ENCODE peak calls at places on chromosomes 3 and 15, in eight cellular contexts. F, P, A, S, Q, V, H and M are unnamed samples.
A peak's percentile ranks its signal among the peaks of the same experiment; 100 is the strongest.

GRCh38 chr3:53046171-53047170 is 598 bp upstream of the SFMBT1 start:
- DNase-seq in P (peak; percentile 85), A (peak; percentile 54), S (peak; percentile 92), Q (peak; percentile 76), F (peak; percentile 63), V (peak; percentile 47), H (peak; percentile 93), M (peak; percentile 73)

GRCh38 chr3:52897130-52898109 is at the start of gene STIMATE:
- DNase-seq in H (peak; percentile 98), A (peak; percentile 90), S (peak; percentile 96), F (peak; percentile 86), Q (peak; percentile 91), P (peak; percentile 97), V (peak; percentile 83), M (peak; percentile 95)

GRCh38 chr3:112560330-112560729 is 1.4 kb downstream of the ATG3 start:
- DNase-seq in A (no peak), V (no peak), P (no peak), H (no peak), F (no peak), S (no peak), Q (no peak), M (no peak)

GRCh38 chr3:142087676-142088075 is 61.7 kb downstream of the TFDP2 start:
- DNase-seq in A (no peak), F (no peak), V (no peak), H (no peak), Q (no peak), P (no peak), S (no peak), M (no peak)

GRCh38 chr3:176961916-176962315 is 235.4 kb downstream of the TBL1XR1 start:
- DNase-seq in H (no peak), F (no peak), A (no peak), V (no peak), P (no peak), Q (no peak), S (no peak), M (no peak)

GRCh38 chr15:74821091-74821789 is 5.2 kb upstream of the CPLX3 start:
- DNase-seq in P (no peak), A (no peak), Q (no peak), H (no peak), S (peak; percentile 65), F (no peak), V (no peak), M (no peak)

GRCh38 chr15:75732809-75733451 is 20.3 kb upstream of the CSPG4 start:
- DNase-seq in Q (peak; percentile 78), P (peak; percentile 87), A (peak; percentile 75), F (peak; percentile 30), V (peak; percentile 82), H (peak; percentile 84), S (peak; percentile 96), M (peak; percentile 65)

GRCh38 chr3:161781381-161781780 is 284.8 kb downstream of the OTOL1 start:
- DNase-seq in A (no peak), P (no peak), F (no peak), H (no peak), V (no peak), Q (no peak), S (no peak), M (no peak)

GRCh38 chr3:10281951-10282350 is 10.8 kb downstream of the GHRL start:
- DNase-seq in S (no peak), Q (no peak), H (no peak), A (no peak), V (no peak), F (no peak), P (no peak), M (no peak)

GRCh38 chr15:89750560-89751542 is at the start of gene MESP1:
- DNase-seq in H (peak; percentile 98), Q (peak; percentile 95), S (peak; percentile 97), V (peak; percentile 92), A (peak; percentile 92), F (peak; percentile 84), P (peak; percentile 98), M (peak; percentile 97)

GRCh38 chr15:41949400-41950126 is 22.8 kb downstream of the EHD4 start:
- DNase-seq in A (no peak), F (no peak), P (no peak), Q (no peak), V (no peak), H (no peak), S (peak; percentile 77), M (no peak)

GRCh38 chr15:89907289-89907688 is 5.5 kb downstream of the ARPIN start:
- DNase-seq in P (no peak), A (no peak), F (no peak), V (no peak), Q (no peak), S (peak; percentile 9), H (no peak), M (no peak)

GRCh38 chr3:179701176-179701827 is 48.5 kb downstream of the USP13 start:
- DNase-seq in A (no peak), F (no peak), V (no peak), Q (no peak), S (no peak), P (no peak), H (no peak), M (no peak)

GRCh38 chr3:183553263-183554026 is 2.1 kb downstream of the KLHL6 start:
- DNase-seq in Q (no peak), V (no peak), P (no peak), S (no peak), A (no peak), F (no peak), H (no peak), M (no peak)

GRCh38 chr3:152417181-152417580 is 148.5 kb downstream of the MBNL1 start:
- DNase-seq in P (no peak), Q (no peak), S (no peak), H (no peak), V (no peak), A (no peak), F (no peak), M (no peak)

GRCh38 chr3:154954750-154955149 is 125.4 kb upstream of the MME start:
- DNase-seq in A (no peak), F (peak; percentile 7), Q (no peak), H (no peak), S (no peak), V (no peak), P (no peak), M (no peak)

GRCh38 chr3:122074621-122075265 is 19.6 kb downstream of the CD86 start:
- DNase-seq in H (peak; percentile 76), A (peak; percentile 51), Q (peak; percentile 34), V (no peak), P (no peak), S (no peak), F (no peak), M (peak; percentile 77)

GRCh38 chr3:114435733-114436132 is 141.9 kb downstream of the TIGIT start:
- DNase-seq in H (no peak), A (no peak), P (no peak), V (no peak), S (no peak), Q (no peak), F (no peak), M (no peak)

DNA sequence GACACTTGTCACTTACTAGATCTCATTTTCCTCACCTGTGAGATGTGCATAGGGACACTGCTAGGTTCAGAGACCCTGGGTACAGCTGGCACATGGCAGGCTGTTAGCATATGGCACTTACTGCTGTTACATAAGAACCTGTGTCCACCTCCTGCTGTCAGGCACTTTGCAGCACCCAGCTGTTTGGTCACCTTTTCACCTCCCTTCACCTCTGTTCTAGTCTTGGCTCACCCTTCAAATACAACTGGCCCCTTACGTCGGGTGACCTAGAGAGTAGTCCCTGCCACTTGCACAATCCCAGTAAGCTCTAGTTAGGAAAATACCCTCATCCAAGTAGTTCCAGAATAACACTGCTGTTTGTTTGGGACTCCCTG is 78.3 kb downstream of the ABHD5 start:
- DNase-seq in P (no peak), S (no peak), A (no peak), Q (no peak), H (no peak), F (no peak), V (no peak), M (no peak)
- H3K4me3 ChIP-seq in P (no peak overlapping the region), S (no peak overlapping the region), A (peak overlapping the region; percentile 54), Q (peak overlapping the region; percentile 24), H (no peak overlapping the region), F (no peak overlapping the region), V (peak overlapping the region; percentile 2), M (peak overlapping the region; percentile 39)

GRCh38 chr3:156682963-156683362 is 8.6 kb downstream of the TIPARP start:
- DNase-seq in A (no peak), F (no peak), H (no peak), P (no peak), V (no peak), S (no peak), Q (no peak), M (no peak)
- H3K4me1 ChIP-seq in A (peaks cover 86% of the 10 kb centered on the region), F (peaks cover 49% of the 10 kb centered on the region), H (peaks cover 25% of the 10 kb centered on the region), P (peaks cover 3% of the 10 kb centered on the region), V (peaks cover 9% of the 10 kb centered on the region), S (peaks cover 33% of the 10 kb centered on the region), Q (peaks cover 93% of the 10 kb centered on the region), M (peaks cover 98% of the 10 kb centered on the region)

DNA sequence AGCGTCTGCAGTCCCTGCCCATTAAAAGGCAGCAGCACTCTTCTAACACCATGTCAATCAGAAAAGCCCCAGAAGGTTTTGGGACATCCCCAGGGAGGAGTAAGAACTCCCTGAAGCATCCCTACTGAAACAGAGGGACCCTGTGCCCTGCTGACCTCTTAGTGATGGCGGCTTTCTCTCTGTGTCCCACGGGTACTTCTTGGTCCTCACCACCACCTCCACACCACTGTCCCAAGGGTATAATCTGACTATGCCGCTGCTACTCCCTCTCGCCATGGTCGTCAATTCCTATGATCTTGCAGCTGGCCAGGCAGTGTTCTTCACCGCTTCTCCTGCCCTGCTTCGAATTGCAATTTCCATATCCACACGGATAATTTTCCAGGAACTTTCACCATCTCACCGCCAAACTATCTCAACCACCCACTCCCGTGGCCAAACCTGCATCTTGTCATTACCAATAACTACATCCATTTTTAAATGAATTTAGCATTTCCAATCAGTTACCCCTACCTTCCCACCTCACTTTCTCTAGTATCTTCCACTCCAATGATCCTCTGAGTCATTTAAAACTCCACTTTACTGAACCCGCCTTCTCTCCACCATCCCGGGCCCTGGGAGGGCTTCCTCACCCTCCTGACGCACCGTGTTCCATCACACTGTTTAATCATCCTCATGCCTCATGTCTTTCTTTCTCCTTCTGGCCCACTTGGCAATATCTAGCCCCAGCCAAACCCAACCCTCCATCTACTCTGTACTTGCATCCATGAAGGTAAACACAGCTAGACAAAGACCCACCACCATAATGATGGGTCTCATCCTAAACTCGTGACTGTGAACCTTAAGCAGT is 23.7 kb downstream of the PRR23E start:
- DNase-seq in A (no peak), S (no peak), H (no peak), F (no peak), P (no peak), V (no peak), Q (no peak), M (no peak)
- H3K4me3 ChIP-seq in A (no peak overlapping the region), S (no peak overlapping the region), H (no peak overlapping the region), F (no peak overlapping the region), P (no peak overlapping the region), V (no peak overlapping the region), Q (no peak overlapping the region), M (no peak overlapping the region)

DNA sequence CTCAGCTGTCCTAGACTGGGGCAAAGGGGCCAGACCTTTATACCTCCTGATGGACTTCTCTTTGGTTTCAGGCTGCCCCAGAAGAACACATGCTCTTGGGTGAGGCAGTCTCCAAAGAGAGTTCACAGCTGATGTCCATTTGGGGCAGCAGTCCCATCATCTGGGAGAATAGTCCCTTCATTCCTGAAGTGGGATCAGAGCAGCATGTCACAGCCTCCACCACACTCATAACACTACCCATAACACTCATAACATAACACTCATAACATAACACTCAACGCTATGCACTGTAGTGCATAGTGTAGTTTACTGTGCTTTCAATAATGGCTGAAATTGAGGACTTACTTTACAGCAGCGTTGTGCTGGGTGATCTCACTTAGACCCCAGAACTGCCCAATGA is 36.7 kb upstream of the PLCL2 start:
- DNase-seq in P (no peak), F (no peak), V (no peak), A (no peak), H (no peak), Q (no peak), S (no peak), M (no peak)
- H3K4me1 ChIP-seq in P (no peaks in the 10 kb centered on the region), F (peaks cover 55% of the 10 kb centered on the region), V (no peaks in the 10 kb centered on the region), A (peaks cover 52% of the 10 kb centered on the region), H (peaks cover 20% of the 10 kb centered on the region), Q (peaks cover 18% of the 10 kb centered on the region), S (no peaks in the 10 kb centered on the region), M (peaks cover 22% of the 10 kb centered on the region)

GRCh38 chr3:46833346-46834300 is 29.6 kb downstream of the MYL3 start:
- DNase-seq in H (peak; percentile 58), V (no peak), A (no peak), F (no peak), S (no peak), Q (no peak), P (peak; percentile 75), M (no peak)
- H3K4me3 ChIP-seq in H (no peak overlapping the region), V (no peak overlapping the region), A (peak overlapping the region; percentile 18), F (no peak overlapping the region), S (no peak overlapping the region), Q (no peak overlapping the region), P (no peak overlapping the region), M (no peak overlapping the region)